ENCODE peak calls at places on chromosomes 1 and 21, in four cellular contexts. M is IMR-90, A is lower lobe of right lung, Z is A549. O is an unnamed sample.

GRCh38 chr1:79128726-79129125 is 122.2 kb upstream of the ADGRL4 start:
- DNase-seq in Z (peak), M (peak), A (no peak), O (peak)

GRCh38 chr1:14894811-14895524 is 258.6 kb upstream of the TMEM51 start:
- DNase-seq in M (no peak), Z (no peak), A (no peak), O (no peak)

GRCh38 chr1:196178083-196178635 is 430.1 kb downstream of the KCNT2 start:
- DNase-seq in Z (no peak), M (peak), A (no peak), O (no peak)

GRCh38 chr1:176029155-176029554 is 177.9 kb downstream of the COP1 start:
- DNase-seq in A (no peak), M (no peak), Z (no peak), O (no peak)

GRCh38 chr1:211912064-211912463 is 81.5 kb upstream of the LPGAT1 start:
- DNase-seq in M (no peak), Z (no peak), A (no peak), O (no peak)

GRCh38 chr1:228964178-228964819 is 229.0 kb downstream of the RHOU start:
- DNase-seq in A (no peak), Z (no peak), M (peak), O (peak)

GRCh38 chr1:167333114-167333513 is 112.4 kb downstream of the POU2F1 start:
- DNase-seq in M (no peak), Z (no peak), A (no peak), O (no peak)

GRCh38 chr1:64469614-64469976 is 334 bp upstream of the CACHD1 start:
- DNase-seq in Z (peak), M (no peak), A (no peak), O (no peak)

GRCh38 chr1:10793129-10793651 is 3.3 kb downstream of the CASZ1 start:
- DNase-seq in Z (no peak), M (no peak), A (no peak), O (no peak)

GRCh38 chr21:31710586-31710985 is 21.3 kb downstream of the SCAF4 start:
- DNase-seq in A (no peak), Z (no peak), M (peak), O (peak)

GRCh38 chr1:183087001-183087400 is 63.8 kb downstream of the LAMC1 start:
- DNase-seq in M (no peak), A (no peak), Z (no peak), O (no peak)

DNA sequence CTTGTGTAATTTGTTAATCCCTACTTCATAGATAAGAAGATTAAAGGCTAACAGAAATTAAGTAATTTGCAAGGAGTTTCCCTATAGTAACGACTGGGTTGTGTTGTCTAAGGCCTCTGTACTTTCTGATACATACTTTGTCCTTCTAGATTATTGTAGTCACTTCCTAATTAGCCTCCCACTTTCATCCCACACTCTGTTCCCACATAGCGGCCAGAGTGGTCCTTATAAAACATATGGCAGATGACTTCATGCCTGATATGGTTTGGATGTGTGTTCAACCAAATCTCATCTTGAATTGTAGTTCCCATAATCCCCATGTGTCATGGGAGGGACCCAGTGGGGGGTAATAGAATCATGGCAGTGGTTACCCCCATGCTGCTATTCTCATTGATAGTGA is 120.5 kb upstream of the DAB1 start:
- DNase-seq in A (no peak), M (no peak), Z (no peak), O (no peak)
- H3K4me3 ChIP-seq in A (no peak), M (no peak), Z (no peak), O (no peak)

DNA sequence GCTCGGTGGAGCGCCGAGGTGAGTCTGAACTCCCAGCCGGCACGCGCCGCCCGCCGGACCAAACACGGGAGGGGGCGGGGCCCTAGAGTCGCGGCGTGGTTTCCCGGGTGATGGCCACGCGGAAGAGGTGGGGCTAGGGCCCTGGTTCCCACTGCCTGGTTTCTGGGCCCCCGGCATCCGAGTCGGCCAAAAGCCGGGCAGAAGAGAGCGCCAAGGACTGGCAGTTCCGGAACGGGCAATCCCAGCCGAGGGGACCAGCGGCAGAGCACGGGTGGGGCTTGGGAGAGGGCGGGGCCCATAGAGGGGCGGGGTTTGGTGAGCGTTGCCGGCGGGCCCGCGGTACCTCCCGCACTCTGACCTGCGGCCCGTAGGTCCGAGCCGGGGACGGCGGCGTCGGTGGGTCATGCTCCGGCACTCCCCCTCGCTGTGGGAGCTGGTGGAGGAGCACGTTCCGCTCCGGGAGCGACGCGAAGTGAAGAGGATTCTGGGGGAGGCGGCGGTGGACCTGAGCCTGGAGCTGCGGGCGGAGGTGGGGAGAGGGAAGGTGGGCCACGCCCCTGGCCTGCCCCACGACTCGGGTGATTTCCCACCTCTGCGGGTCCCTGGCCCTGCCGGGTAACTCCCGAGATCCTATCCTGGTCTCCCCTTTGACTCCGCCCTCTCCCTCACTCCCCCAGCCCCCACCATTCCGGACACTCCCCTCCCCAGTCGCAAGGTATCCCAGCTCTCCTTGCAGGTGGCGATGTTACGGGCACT is at the start of gene CCDC24:
- DNase-seq in A (peak), M (peak), Z (peak), O (no peak)
- TF ChIP-seq CTCF in A (no peak), M (no peak), Z (no peak), O (peak)

GRCh38 chr1:149925751-149926150 is 1.9 kb downstream of the SF3B4 start:
- DNase-seq in A (no peak), M (no peak), Z (no peak), O (no peak)
- H3K4me3 ChIP-seq in A (no peak), M (no peak), Z (peak), O (no peak)

GRCh38 chr1:180953791-180954721 is 41.4 kb downstream of the KIAA1614 start:
- DNase-seq in A (peak), Z (peak), M (peak), O (no peak)
- TF ChIP-seq CTCF in A (no peak), Z (no peak), M (no peak), O (no peak)

O was measured in AG04449.